ENCODE peak calls at places on chromosomes 11 and 22, in eight cellular contexts. W is BJ, Z is heart right ventricle, A is lung, K is transverse colon, Q is SK-N-SH, J is dorsolateral prefrontal cortex, D is PC-3. F is an unnamed sample. For H3K27me3, the result is how much of the 10 kb centered on the place peaks cover.

GRCh38 chr11:4495487-4495886 is 13.0 kb downstream of the OR52K1 start:
- DNase-seq in W (no peak), Z (no peak), A (no peak), K (no peak), Q (no peak), J (no peak), D (no peak), F (no peak)

GRCh38 chr11:898540-899190 is 11.9 kb downstream of the CHID1 start:
- DNase-seq in W (no peak), Z (no peak), A (no peak), K (no peak), Q (peak), J (no peak), D (no peak), F (no peak)

GRCh38 chr22:27032121-27032761 is 374.9 kb downstream of the MIAT start:
- DNase-seq in W (no peak), Z (peak), A (no peak), K (no peak), Q (peak), J (peak), D (no peak), F (peak)

GRCh38 chr11:92828576-92828975 is 140.9 kb upstream of the MTNR1B start:
- DNase-seq in W (no peak), Z (no peak), A (no peak), K (no peak), Q (peak), J (no peak), D (no peak), F (no peak)

GRCh38 chr11:108601150-108601549 is 7.6 kb upstream of the EXPH5 start:
- DNase-seq in W (peak), Z (no peak), A (no peak), K (no peak), Q (no peak), J (no peak), D (peak), F (no peak)

GRCh38 chr22:28032896-28033295 is 113.8 kb upstream of the PITPNB start:
- DNase-seq in W (no peak), Z (no peak), A (no peak), K (no peak), Q (no peak), J (no peak), D (no peak), F (no peak)

GRCh38 chr11:44852159-44852707 is 98.5 kb downstream of the TP53I11 start:
- DNase-seq in W (no peak), Z (no peak), A (no peak), K (no peak), Q (no peak), J (no peak), D (peak), F (no peak)

GRCh38 chr11:443542-444199 is 1.9 kb upstream of the ANO9 start:
- DNase-seq in W (no peak), Z (no peak), A (no peak), K (no peak), Q (no peak), J (no peak), D (peak), F (no peak)

GRCh38 chr11:1116104-1116503 is 41.4 kb downstream of the MUC2 start:
- DNase-seq in W (no peak), Z (no peak), A (no peak), K (no peak), Q (no peak), J (peak), D (no peak), F (no peak)

GRCh38 chr22:37571258-37571991 is 8.5 kb downstream of the LGALS2 start:
- DNase-seq in W (no peak), Z (no peak), A (no peak), K (no peak), Q (peak), J (no peak), D (peak), F (no peak)

GRCh38 chr11:68838572-68838964 is 3.1 kb downstream of the CPT1A start:
- DNase-seq in W (no peak), Z (no peak), A (no peak), K (no peak), Q (no peak), J (no peak), D (no peak), F (no peak)

GRCh38 chr22:49664371-49664881 is 163.2 kb downstream of the BRD1 start:
- DNase-seq in W (no peak), Z (no peak), A (no peak), K (no peak), Q (no peak), J (peak), D (no peak), F (no peak)

GRCh38 chr22:49664891-49665290 is 162.8 kb downstream of the BRD1 start:
- DNase-seq in W (no peak), Z (no peak), A (no peak), K (no peak), Q (no peak), J (no peak), D (no peak), F (no peak)

GRCh38 chr22:49668402-49668801 is 159.3 kb downstream of the BRD1 start:
- DNase-seq in W (no peak), Z (no peak), A (no peak), K (peak), Q (no peak), J (no peak), D (no peak), F (no peak)

GRCh38 chr22:49667236-49667635 is 160.4 kb downstream of the BRD1 start:
- DNase-seq in W (no peak), Z (peak), A (no peak), K (peak), Q (no peak), J (no peak), D (no peak), F (no peak)

DNA sequence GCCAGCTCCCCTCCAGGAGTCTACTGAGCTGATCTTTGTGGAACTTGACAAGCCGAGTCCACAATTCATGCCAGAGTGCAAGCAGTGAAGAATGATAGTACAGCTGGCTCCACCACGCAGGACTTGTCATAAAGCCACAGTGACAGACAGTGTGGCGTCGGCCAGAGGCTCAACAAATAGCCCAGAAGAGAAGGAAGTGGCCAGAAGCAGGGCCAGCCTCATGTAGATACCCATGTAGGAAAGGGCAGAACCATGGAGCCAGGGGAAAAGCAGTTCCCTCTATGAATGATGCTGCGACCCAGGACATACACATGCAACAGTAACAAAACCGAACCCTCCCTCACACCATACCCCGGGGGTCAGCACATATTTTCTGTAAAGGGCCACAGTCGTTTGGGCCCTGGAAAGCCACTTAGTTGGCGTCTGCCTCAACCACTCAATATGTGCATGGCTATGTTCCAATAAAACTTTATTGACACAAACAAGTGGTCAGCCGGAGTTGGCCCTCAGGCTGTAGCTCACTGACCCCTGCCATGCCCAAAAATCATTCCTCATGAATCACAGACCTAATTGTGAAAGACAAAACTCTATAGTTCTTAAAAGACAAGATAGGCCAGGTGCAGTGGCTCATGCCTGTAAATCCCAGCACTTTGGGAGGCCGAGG is 161.4 kb downstream of the BRD1 start:
- DNase-seq in W (no peak), Z (no peak), A (no peak), K (peak), Q (no peak), J (no peak), D (no peak), F (no peak)
- H3K27me3 ChIP-seq in W (under half), Z (under half), A (under half), K (under half), Q (under half), J (under half), D (half or more), F (under half)

GRCh38 chr11:19350093-19350665 is 109.4 kb upstream of the E2F8 start:
- DNase-seq in W (no peak), Z (no peak), A (no peak), K (no peak), Q (no peak), J (no peak), D (no peak), F (no peak)

GRCh38 chr11:19351426-19351825 is 110.7 kb upstream of the E2F8 start:
- DNase-seq in W (no peak), Z (no peak), A (no peak), K (no peak), Q (no peak), J (no peak), D (no peak), F (no peak)

GRCh38 chr11:19352072-19352735 is 111.5 kb upstream of the E2F8 start:
- DNase-seq in W (no peak), Z (no peak), A (no peak), K (no peak), Q (no peak), J (no peak), D (no peak), F (no peak)

GRCh38 chr11:19347911-19348310 is 107.2 kb upstream of the E2F8 start:
- DNase-seq in W (no peak), Z (no peak), A (no peak), K (no peak), Q (no peak), J (no peak), D (no peak), F (no peak)

DNA sequence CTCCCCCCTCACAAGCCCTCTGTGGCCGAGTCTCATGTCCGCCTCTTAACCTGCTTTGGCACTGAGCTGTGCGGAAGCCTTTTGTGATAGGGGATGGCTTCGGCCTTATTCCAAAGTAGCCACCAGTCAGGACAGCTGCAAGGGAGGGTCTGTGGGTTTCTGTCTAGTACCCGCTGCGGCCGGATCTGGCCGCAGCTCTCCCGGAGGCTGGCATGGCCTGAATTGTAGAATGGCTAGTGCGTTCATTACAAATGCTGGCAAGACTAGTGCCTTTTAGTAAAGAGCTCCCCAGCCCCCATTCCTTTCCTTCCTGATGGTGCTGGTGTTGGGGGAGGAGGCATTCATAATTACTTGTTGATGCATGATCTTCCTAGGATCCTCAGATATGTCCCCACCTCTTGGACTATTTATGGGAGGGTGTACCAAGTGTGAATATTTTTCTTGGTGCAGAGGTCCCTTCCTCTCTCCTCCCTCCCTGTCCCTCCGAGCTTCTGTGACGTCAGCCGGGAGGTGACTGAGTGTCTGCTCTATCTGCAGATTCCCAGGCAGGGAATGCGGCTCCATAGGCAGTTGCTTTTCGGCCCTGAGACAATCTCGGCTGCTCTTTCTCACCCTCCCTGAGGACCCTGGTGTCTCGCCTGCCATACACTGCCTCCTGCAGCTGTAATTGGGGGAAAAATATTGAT is 108.7 kb upstream of the E2F8 start:
- DNase-seq in W (no peak), Z (no peak), A (no peak), K (no peak), Q (no peak), J (no peak), D (no peak), F (no peak)
- H3K27me3 ChIP-seq in W (under half), Z (under half), A (under half), K (half or more), Q (half or more), J (under half), D (half or more), F (under half)

GRCh38 chr11:27716850-27717249 is 16.6 kb upstream of the BDNF start:
- DNase-seq in W (no peak), Z (no peak), A (no peak), K (no peak), Q (no peak), J (no peak), D (peak), F (no peak)

GRCh38 chr11:27718346-27718852 is 18.1 kb upstream of the BDNF start:
- DNase-seq in W (peak), Z (no peak), A (no peak), K (peak), Q (peak), J (peak), D (peak), F (no peak)

GRCh38 chr11:27718853-27719574 is 18.8 kb upstream of the BDNF start:
- DNase-seq in W (no peak), Z (peak), A (no peak), K (peak), Q (peak), J (no peak), D (peak), F (no peak)

GRCh38 chr11:27717377-27717776 is 17.1 kb upstream of the BDNF start:
- DNase-seq in W (no peak), Z (no peak), A (no peak), K (no peak), Q (peak), J (no peak), D (peak), F (no peak)

DNA sequence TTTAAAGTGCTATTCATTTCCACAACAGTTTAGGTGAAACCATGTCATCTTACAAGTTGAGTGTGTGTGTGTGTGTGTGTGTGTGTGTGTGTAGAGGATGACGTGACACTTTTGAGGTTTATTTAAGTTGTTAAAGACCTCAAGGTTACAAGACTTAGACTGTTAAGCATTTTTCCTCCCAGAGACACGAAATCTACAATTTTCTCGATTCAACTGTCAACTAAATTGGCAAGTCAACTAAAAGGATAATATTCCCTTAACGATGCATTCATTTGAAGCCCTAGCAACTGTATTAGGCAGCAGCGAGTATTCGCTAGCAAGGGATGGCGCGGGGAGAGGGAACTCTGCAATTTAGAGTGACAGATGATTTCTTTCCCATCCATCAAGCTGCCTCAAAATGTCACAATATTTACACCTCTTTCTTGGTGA is 17.6 kb upstream of the BDNF start:
- DNase-seq in W (no peak), Z (no peak), A (no peak), K (no peak), Q (no peak), J (no peak), D (no peak), F (no peak)
- H3K27me3 ChIP-seq in W (under half), Z (under half), A (under half), K (half or more), Q (under half), J (half or more), D (under half), F (under half)

GRCh38 chr22:49905465-49905864 is 12.8 kb downstream of the ALG12 start:
- DNase-seq in W (no peak), Z (no peak), A (no peak), K (no peak), Q (no peak), J (no peak), D (no peak), F (no peak)
- H3K27me3 ChIP-seq in W (under half), Z (under half), A (under half), K (under half), Q (under half), J (under half), D (under half), F (under half)

GRCh38 chr11:60790726-60791125 is 5.6 kb downstream of the MS4A10 start:
- DNase-seq in W (no peak), Z (no peak), A (no peak), K (no peak), Q (no peak), J (no peak), D (no peak), F (no peak)
- H3K27me3 ChIP-seq in W (under half), Z (under half), A (under half), K (under half), Q (under half), J (under half), D (under half), F (under half)

GRCh38 chr11:17718015-17718414 is 1.4 kb upstream of the MYOD1 start:
- DNase-seq in W (no peak), Z (no peak), A (no peak), K (no peak), Q (no peak), J (no peak), D (no peak), F (no peak)

GRCh38 chr11:17714870-17715269 is 4.5 kb upstream of the MYOD1 start:
- DNase-seq in W (no peak), Z (no peak), A (no peak), K (no peak), Q (no peak), J (no peak), D (no peak), F (no peak)

GRCh38 chr11:17718510-17718962 is 835 bp upstream of the MYOD1 start:
- DNase-seq in W (no peak), Z (no peak), A (no peak), K (no peak), Q (no peak), J (no peak), D (no peak), F (no peak)

GRCh38 chr11:17714356-17714854 is 5.0 kb upstream of the MYOD1 start:
- DNase-seq in W (no peak), Z (no peak), A (no peak), K (no peak), Q (no peak), J (no peak), D (no peak), F (no peak)

DNA sequence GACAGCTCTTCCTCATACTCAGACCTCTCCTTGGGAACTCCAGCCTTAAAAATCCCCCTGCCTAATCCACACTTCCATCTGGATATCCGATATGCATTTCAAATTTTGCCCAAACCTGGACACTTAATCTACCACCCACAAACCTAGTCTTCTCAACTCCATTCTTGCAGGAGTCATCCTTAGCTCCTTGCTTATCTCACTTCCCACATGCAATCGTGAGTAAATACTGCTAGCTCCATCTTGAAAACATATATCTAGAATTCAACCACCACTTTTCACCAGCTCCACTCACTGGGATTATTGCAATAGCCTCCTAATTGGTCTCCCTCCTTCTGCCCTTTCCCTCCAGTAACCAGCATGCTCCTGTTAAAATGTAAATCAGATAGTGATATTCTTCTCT is 2.6 kb upstream of the MYOD1 start:
- DNase-seq in W (no peak), Z (no peak), A (no peak), K (no peak), Q (no peak), J (no peak), D (no peak), F (no peak)
- H3K27me3 ChIP-seq in W (under half), Z (under half), A (under half), K (half or more), Q (half or more), J (half or more), D (under half), F (under half)

DNA sequence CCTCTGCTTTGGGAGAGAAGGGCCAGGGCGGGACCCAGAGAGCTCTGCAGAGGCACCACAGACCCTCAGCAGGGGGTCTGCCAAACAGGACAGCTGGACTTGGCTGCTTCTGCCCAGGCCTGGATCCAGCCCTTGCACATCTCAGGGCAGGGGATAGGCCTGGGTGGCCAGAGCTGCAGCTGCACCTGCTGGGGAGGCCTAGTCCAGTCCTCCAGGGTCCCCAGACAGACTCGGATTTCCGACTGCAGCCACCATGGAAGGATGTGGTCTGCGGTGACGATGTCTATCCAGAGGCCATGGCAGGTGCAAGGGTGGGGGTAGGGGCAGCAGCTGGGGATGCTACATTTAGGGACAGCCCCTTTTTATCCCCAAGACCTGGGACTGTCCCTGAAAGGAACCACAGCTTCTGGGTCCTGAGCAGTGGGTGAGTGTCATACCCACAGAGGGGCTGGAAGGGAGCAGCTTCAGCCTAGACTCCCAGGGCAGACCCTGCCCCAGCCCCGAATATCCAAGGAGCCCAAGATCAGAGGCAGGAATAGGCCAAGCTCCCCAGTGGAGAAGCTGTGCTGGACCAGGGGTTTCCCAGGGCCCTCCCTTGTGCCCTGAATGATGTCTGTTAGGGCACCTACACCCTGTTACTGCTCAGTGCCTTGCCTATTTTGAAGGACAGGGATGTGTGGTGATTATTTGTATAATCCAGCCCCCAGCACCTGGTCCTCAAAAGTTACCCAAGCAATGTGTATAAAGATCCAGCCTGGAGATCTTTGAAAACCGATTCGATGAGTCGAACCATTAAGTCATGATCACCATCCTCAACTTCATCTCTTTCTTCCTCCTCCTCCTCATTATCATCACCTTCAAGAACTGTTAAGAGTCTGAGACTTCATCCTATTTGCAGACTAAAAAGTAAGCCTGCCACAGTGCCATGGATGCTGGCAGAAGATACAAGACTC is 2.5 kb upstream of the IGLL5 start:
- DNase-seq in W (no peak), Z (no peak), A (no peak), K (peak), Q (no peak), J (no peak), D (no peak), F (no peak)
- H3K27me3 ChIP-seq in W (under half), Z (under half), A (under half), K (under half), Q (under half), J (under half), D (under half), F (under half)

DNA sequence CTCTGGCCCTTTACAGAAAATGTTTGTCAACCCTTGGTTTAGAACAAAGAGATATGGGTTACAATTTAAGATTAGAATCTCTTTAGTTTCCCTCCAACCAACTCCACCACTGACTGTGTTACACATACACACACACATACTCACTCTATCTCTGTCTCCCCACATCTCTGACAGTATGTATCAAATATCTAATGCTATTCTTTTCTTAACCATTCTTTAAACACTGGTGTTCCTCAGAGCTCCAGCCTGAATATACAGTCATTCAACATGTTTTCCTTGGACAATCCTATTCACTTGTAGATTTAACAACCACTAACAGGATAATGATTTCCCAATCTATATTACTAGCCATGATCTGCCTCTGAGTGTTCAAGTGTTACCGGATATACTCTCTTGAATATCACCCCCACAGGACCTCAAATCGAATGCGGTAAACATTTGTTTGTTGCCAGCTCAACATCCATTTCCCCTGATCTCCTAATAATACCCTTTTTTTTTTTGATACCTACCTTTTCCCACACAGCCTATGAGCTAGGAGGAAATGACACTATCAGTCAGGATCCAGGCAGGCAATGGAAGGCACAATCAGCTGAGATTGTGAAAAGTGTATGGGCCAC is 6.1 kb downstream of the MPZL3 start:
- DNase-seq in W (no peak), Z (no peak), A (no peak), K (no peak), Q (no peak), J (no peak), D (peak), F (no peak)
- H3K27me3 ChIP-seq in W (under half), Z (under half), A (under half), K (under half), Q (under half), J (under half), D (under half), F (under half)